ENCODE peak calls at places on chromosomes 6 and 20, in four cellular contexts. P is HFFc6, I is tibial artery, R is upper lobe of right lung. V is an unnamed sample.

GRCh38 chr6:148885920-148886845 is 139.4 kb downstream of the UST start:
- DNase-seq in P (no peak), I (no peak), R (no peak), V (no peak)

GRCh38 chr6:154371337-154371736 is 14.7 kb upstream of the IPCEF1 start:
- DNase-seq in P (no peak), I (no peak), R (no peak), V (no peak)

GRCh38 chr6:89381031-89381430 is 28.5 kb upstream of the UBE2J1 start:
- DNase-seq in P (no peak), I (no peak), R (no peak), V (no peak)

GRCh38 chr20:1491281-1491840 is at the start of gene SIRPB2:
- DNase-seq in P (no peak), I (peak; percentile 69), R (peak; percentile 78), V (no peak)

GRCh38 chr6:125746731-125747588 is 2.5 kb upstream of the HEY2 start:
- DNase-seq in P (no peak), I (peak; percentile 92), R (no peak), V (no peak)

GRCh38 chr20:59836768-59837167 is 96.7 kb downstream of the SYCP2 start:
- DNase-seq in P (no peak), I (no peak), R (no peak), V (no peak)

GRCh38 chr20:63058696-63059335 is 52.1 kb upstream of the BHLHE23 start:
- DNase-seq in P (no peak), I (peak; percentile 13), R (peak; percentile 46), V (no peak)

GRCh38 chr6:52876056-52876787 is 33.3 kb downstream of the GSTA3 start:
- DNase-seq in P (no peak), I (no peak), R (no peak), V (no peak)

GRCh38 chr6:54907316-54907715 is 60.7 kb downstream of the FAM83B start:
- DNase-seq in P (no peak), I (no peak), R (no peak), V (no peak)

GRCh38 chr6:134816780-134817179 is 133.1 kb downstream of the ALDH8A1 start:
- DNase-seq in P (peak; percentile 30), I (no peak), R (no peak), V (no peak)

GRCh38 chr6:118679293-118679692 is 27.9 kb upstream of the CEP85L start:
- DNase-seq in P (peak; percentile 28), I (no peak), R (no peak), V (no peak)

GRCh38 chr6:36980876-36981619 is 4.9 kb downstream of the MTCH1 start:
- DNase-seq in P (no peak), I (no peak), R (peak; percentile 56), V (no peak)

GRCh38 chr20:59673998-59674445 is 69.7 kb downstream of the PHACTR3 start:
- DNase-seq in P (no peak), I (no peak), R (no peak), V (no peak)

GRCh38 chr6:72376736-72377135 is 245.1 kb upstream of the KCNQ5 start:
- DNase-seq in P (no peak), I (no peak), R (no peak), V (no peak)

GRCh38 chr6:52839124-52840055 is 1.2 kb downstream of the GSTA5 start:
- DNase-seq in P (peak; percentile 75), I (no peak), R (no peak), V (peak; percentile 31)

GRCh38 chr20:62303327-62304226 is 780 bp downstream of the ADRM1 start:
- DNase-seq in P (no peak), I (no peak), R (peak; percentile 76), V (no peak)

GRCh38 chr6:82415820-82416219 is 52.2 kb downstream of the TPBG start:
- DNase-seq in P (peak; percentile 7), I (no peak), R (no peak), V (no peak)

GRCh38 chr6:138197570-138197969 is 20.7 kb downstream of the PBOV1 start:
- DNase-seq in P (no peak), I (no peak), R (no peak), V (no peak)

GRCh38 chr6:21850682-21851081 is 257.1 kb downstream of the SOX4 start:
- DNase-seq in P (no peak), I (no peak), R (no peak), V (no peak)

GRCh38 chr6:142482973-142483372 is 181.2 kb downstream of the ADGRG6 start:
- DNase-seq in P (no peak), I (no peak), R (no peak), V (no peak)

GRCh38 chr6:6057442-6058053 is 50.8 kb upstream of the NRN1 start:
- DNase-seq in P (peak; percentile 25), I (no peak), R (no peak), V (peak; percentile 3)

GRCh38 chr20:39429716-39430115 is 467.6 kb downstream of the DHX35 start:
- DNase-seq in P (no peak), I (no peak), R (no peak), V (no peak)

GRCh38 chr6:142207265-142207877 is 60.3 kb downstream of the VTA1 start:
- DNase-seq in P (peak; percentile 57), I (peak; percentile 22), R (no peak), V (peak; percentile 8)

GRCh38 chr20:32535953-32536823 is 48.9 kb downstream of the NOL4L start:
- DNase-seq in P (no peak), I (no peak), R (peak; percentile 81), V (no peak)

GRCh38 chr6:133568970-133569889 is 319.7 kb upstream of the TCF21 start:
- DNase-seq in P (peak; percentile 82), I (no peak), R (no peak), V (peak; percentile 82)

GRCh38 chr6:115969930-115970273 is 90.8 kb downstream of the FRK start:
- DNase-seq in P (peak; percentile 4), I (no peak), R (no peak), V (peak; percentile 72)

GRCh38 chr6:147768969-147769368 is 260.5 kb downstream of the SAMD5 start:
- DNase-seq in P (no peak), I (no peak), R (no peak), V (no peak)

GRCh38 chr6:115396112-115396906 is 664.4 kb downstream of the FRK start:
- DNase-seq in P (no peak), I (no peak), R (peak; percentile 36), V (no peak)

GRCh38 chr6:4920914-4921410 is 82.9 kb downstream of the RPP40 start:
- DNase-seq in P (no peak), I (no peak), R (no peak), V (no peak)

GRCh38 chr20:41081276-41081814 is 52.7 kb downstream of the TOP1 start:
- DNase-seq in P (no peak), I (no peak), R (no peak), V (no peak)